ENCODE peak calls at places on chromosomes 16 and 17, in six cellular contexts. V is IMR-90, J is neuronal stem cell, U is trophoblast cell, A is mesenchymal stem cell, Q is H9. Y is an unnamed sample.

GRCh38 chr17:10616502-10617119 is 40.5 kb downstream of the MYH3 start:
- DNase-seq in J (peak; percentile 80), U (peak; percentile 98), A (peak; percentile 75), V (peak; percentile 61), Q (peak; percentile 96), Y (peak; percentile 99)

GRCh38 chr17:64496348-64496785 is 487 bp downstream of the POLG2 start:
- DNase-seq in U (peak; percentile 42), V (no peak), Q (no peak), J (no peak), A (no peak), Y (no peak)

GRCh38 chr17:58370716-58371115 is 18.7 kb upstream of the SUPT4H1 start:
- DNase-seq in Q (no peak), J (no peak), A (no peak), V (no peak), U (no peak), Y (no peak)

GRCh38 chr17:17408236-17408794 is 68.5 kb upstream of the MED9 start:
- DNase-seq in Q (no peak), U (peak; percentile 9), J (no peak), A (no peak), V (peak; percentile 61), Y (no peak)

GRCh38 chr17:19619705-19620325 is 28.7 kb upstream of the ALDH3A2 start:
- DNase-seq in U (no peak), A (no peak), V (no peak), Q (no peak), J (no peak), Y (no peak)

GRCh38 chr17:72504783-72505182 is 384.0 kb downstream of the SOX9 start:
- DNase-seq in Q (no peak), A (no peak), J (no peak), U (no peak), V (no peak), Y (no peak)

GRCh38 chr16:89491974-89492687 is 1.8 kb upstream of the ANKRD11 start:
- DNase-seq in A (no peak), V (no peak), Q (no peak), U (no peak), J (no peak), Y (no peak)

GRCh38 chr17:7862692-7863437 is 5.1 kb downstream of the CYB5D1 start:
- DNase-seq in U (peak; percentile 50), A (peak; percentile 67), Q (peak; percentile 72), V (peak; percentile 54), J (peak; percentile 71), Y (no peak)

GRCh38 chr17:57678393-57678792 is 66.7 kb downstream of the CCDC182 start:
- DNase-seq in U (no peak), V (no peak), A (no peak), Q (no peak), J (no peak), Y (no peak)

GRCh38 chr17:77320501-77321256 is 179.9 kb downstream of the SEC14L1 start:
- DNase-seq in Q (no peak), U (no peak), V (no peak), A (peak; percentile 51), J (no peak), Y (no peak)

GRCh38 chr17:32771396-32771795 is 105.5 kb downstream of the MYO1D start:
- DNase-seq in U (no peak), A (no peak), Q (no peak), J (no peak), V (no peak), Y (no peak)

GRCh38 chr17:39951924-39952664 is 10.7 kb upstream of the GSDMA start:
- DNase-seq in A (no peak), V (no peak), Q (no peak), U (no peak), J (no peak), Y (no peak)

GRCh38 chr17:66123163-66123562 is 68.8 kb downstream of the CEP112 start:
- DNase-seq in U (no peak), A (peak; percentile 7), Q (peak; percentile 39), J (no peak), V (peak; percentile 38), Y (no peak)

DNA sequence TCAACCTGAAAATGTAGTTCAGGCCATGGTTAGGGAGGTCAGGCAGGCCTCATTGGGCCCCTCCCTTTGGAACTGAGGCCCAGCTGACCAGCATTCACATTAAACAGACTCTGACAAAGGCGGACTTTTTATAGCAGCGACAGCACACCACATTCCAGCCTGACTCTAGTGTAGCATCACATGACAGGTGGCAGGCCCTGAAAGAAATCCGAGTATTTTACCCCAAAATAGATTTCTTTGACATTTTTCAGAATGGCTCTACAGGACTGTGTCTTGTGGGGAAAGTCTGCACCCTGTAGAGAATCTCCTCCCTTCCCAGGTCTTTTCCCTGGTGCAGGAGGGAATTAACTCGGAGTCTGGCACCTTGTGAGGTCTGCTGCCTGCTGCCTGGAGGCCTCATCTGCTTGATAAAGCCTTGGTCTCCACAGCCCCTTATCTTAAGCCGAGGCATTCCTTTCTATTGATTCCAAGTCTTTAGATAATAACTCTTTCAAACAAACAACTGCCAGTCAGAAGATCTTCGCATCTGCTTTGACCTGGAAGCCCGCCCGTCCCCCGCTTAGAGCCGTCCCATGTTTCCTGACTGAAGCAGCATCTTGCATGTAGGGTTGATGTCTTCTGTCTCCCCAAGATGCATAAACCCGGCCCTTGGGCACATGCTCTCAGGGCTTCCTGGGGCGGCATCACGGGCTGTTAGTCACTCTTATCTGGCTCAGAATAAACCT is 44.0 kb upstream of the CAPN15 start:
- DNase-seq in U (no peak), V (peak; percentile 17), A (peak; percentile 44), J (peak; percentile 65), Q (no peak), Y (no peak)
- H2AK5ac ChIP-seq in U (no peak overlapping the region), V (no peak overlapping the region), A (no peak overlapping the region), J (no peak overlapping the region), Q (no peak overlapping the region), Y (no peak overlapping the region)

DNA sequence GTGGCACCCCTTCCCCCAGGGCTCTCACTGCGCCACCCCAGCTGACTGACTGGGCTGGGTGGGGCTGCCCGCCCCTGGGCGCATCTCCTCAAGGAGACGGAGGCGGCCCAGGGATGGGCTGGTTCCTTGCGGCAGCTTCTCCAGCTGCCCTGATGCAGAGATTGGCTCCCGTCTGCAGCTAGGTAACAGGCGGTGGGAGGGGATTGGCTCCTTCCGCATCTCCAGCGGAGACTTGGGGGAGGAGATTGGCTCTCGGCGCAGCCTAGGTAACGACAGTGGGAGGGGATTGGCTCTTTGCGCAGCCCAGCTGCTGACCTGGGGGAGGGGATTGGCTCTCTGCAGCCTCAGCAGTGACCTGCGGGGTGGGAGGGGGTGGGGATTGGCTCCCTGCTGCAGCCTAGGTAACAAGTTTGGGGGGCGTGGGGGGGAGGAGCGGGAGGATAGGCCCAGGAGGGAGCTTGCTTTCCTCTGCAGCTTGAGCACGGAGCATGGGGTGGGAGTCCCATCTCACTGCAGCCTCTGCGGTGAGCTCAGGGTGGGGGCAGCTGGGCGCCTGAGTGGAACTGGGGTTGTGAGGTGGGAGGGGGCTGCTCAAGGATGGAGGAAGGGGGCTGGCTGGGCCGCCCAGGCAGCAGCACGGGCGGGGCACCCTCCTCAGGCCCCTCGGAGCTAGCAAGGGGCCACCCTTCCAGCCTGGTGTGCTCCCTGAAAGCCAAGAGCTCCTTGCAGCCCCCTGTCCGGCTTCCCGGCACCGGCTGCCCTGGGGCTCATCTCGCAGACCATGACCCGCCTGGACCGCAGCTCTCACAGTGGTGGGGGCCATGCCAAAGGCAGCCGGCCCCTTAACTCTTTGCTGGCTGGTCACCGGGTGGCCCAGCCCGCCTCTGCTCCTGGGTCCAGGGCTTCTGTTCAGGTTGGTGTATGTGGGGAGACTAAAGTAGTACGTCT is 6.4 kb downstream of the NFE2L1 start:
- DNase-seq in Q (peak; percentile 100), J (peak; percentile 93), A (peak; percentile 93), V (peak; percentile 60), U (peak; percentile 60), Y (peak; percentile 98)
- H4K91ac ChIP-seq in Q (no peak overlapping the region), J (no peak overlapping the region), A (peak overlapping the region; percentile 63), V (peak overlapping the region; percentile 82), U (peak overlapping the region; percentile 48), Y (peak overlapping the region; percentile 94)

GRCh38 chr17:50209133-50209471 is 7.7 kb upstream of the COL1A1 start:
- DNase-seq in Q (no peak), A (no peak), U (no peak), J (no peak), V (no peak), Y (no peak)

GRCh38 chr17:50207318-50207717 is 5.9 kb upstream of the COL1A1 start:
- DNase-seq in Q (no peak), U (no peak), J (no peak), V (no peak), A (peak; percentile 20), Y (peak; percentile 47)

GRCh38 chr17:50206604-50207293 is 5.3 kb upstream of the COL1A1 start:
- DNase-seq in J (no peak), A (peak; percentile 79), U (no peak), V (peak; percentile 66), Q (peak; percentile 91), Y (no peak)

GRCh38 chr17:50208611-50209061 is 7.2 kb upstream of the COL1A1 start:
- DNase-seq in J (no peak), A (peak; percentile 25), U (no peak), V (no peak), Q (no peak), Y (no peak)

DNA sequence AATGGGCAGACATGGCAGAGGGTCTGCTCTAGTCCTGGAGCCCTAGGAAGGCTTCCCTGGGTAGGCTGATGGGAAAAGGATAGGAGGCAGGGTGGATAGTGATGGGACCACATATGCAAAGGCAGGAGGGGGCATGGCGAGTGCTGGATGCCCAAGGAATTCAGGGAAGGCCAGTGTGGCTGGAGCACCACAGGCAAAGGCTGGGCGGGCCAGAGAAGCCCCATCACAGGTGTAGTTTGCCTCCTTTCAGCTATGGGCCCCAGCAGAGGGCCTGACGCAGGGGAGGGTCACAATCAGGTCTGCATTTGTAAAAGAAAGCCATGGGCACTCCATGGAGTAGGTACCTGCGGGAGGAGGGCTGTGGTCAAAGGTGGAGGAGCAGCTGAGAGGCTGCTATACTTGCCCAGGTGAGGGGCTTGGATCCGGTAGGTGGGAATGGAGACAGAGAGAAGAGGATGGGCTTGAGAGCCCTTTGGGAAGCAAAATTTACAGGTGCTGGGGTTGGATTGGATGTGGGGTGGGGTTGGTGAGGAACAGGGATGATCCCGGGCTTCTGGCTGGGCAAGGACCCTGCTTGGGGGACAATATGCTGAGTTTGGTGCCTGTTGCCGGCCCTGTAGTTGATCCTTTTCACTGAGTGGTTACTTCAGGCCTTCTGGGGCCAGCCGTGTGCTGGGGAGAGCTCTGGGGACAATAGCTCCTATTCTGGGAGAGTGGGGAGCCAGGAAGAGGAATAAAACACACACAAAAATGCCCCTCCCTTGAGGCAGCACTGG is 6.5 kb upstream of the COL1A1 start:
- DNase-seq in Q (peak; percentile 84), J (no peak), U (no peak), A (no peak), V (no peak), Y (peak; percentile 58)
- H2AK5ac ChIP-seq in Q (no peak overlapping the region), J (peak overlapping the region; percentile 92), U (peak overlapping the region; percentile 97), A (peak overlapping the region; percentile 76), V (peak overlapping the region; percentile 100), Y (peak overlapping the region; percentile 95)

GRCh38 chr17:34351041-34351575 is 5.2 kb upstream of the CCL13 start:
- DNase-seq in Q (no peak), J (no peak), A (no peak), V (no peak), U (no peak), Y (no peak)
- H4K91ac ChIP-seq in Q (no peak overlapping the region), J (no peak overlapping the region), A (no peak overlapping the region), V (no peak overlapping the region), U (no peak overlapping the region), Y (no peak overlapping the region)